ENCODE peak calls at places on chromosomes 7 and 10, in ten cellular contexts. G is GM23248, C is cardiac fibroblast, X is fibroblast of lung, M is prostate gland, S is skeletal muscle cell, R is brain microvascular endothelial cell, I is mucosa of descending colon, A is heart left ventricle, Y is BJ. L is an unnamed sample.

GRCh38 chr10:98307916-98308315 is 39.9 kb upstream of the LOXL4 start:
- DNase-seq in G (no peak), C (no peak), R (no peak), Y (no peak), M (no peak), A (no peak), S (no peak), I (no peak), X (peak; percentile 63), L (no peak)

GRCh38 chr7:1290262-1291039 is 57.8 kb downstream of the UNCX start:
- DNase-seq in S (no peak), M (peak; percentile 28), I (no peak), Y (no peak), C (peak; percentile 15), R (no peak), A (no peak), X (peak; percentile 16), G (peak; percentile 72), L (peak; percentile 71)

GRCh38 chr7:35465791-35466336 is 212.0 kb upstream of the TBX20 start:
- DNase-seq in R (no peak), I (no peak), M (no peak), A (peak; percentile 79), G (no peak), Y (no peak), C (no peak), X (no peak), S (no peak), L (no peak)

GRCh38 chr10:59859570-59859969 is 46.8 kb downstream of the CCDC6 start:
- DNase-seq in M (no peak), R (no peak), I (no peak), G (no peak), Y (no peak), S (no peak), C (no peak), X (no peak), A (no peak), L (no peak)

GRCh38 chr7:148911626-148912025 is 27.5 kb upstream of the EZH2 start:
- DNase-seq in S (no peak), I (no peak), G (no peak), Y (no peak), M (no peak), C (no peak), R (no peak), X (no peak), A (no peak), L (no peak)

GRCh38 chr10:35585903-35586535 is 19.1 kb upstream of the GJD4 start:
- DNase-seq in I (no peak), Y (no peak), M (no peak), G (no peak), X (no peak), S (no peak), A (no peak), C (no peak), R (no peak), L (no peak)

GRCh38 chr7:45196374-45196773 is 38.8 kb downstream of the RAMP3 start:
- DNase-seq in G (no peak), R (no peak), S (no peak), A (no peak), X (no peak), C (no peak), Y (no peak), M (no peak), I (no peak), L (peak; percentile 13)

GRCh38 chr10:986881-987634 is 1.2 kb upstream of the GTPBP4 start:
- DNase-seq in G (peak; percentile 81), Y (peak; percentile 81), X (peak; percentile 93), M (no peak), S (peak; percentile 31), C (peak; percentile 82), R (peak; percentile 58), A (no peak), I (no peak), L (no peak)

GRCh38 chr10:72059843-72060822 is 28.2 kb downstream of the SPOCK2 start:
- DNase-seq in C (no peak), A (no peak), G (no peak), Y (no peak), I (no peak), M (no peak), S (no peak), X (no peak), R (no peak), L (no peak)

GRCh38 chr7:22442887-22443369 is 57.1 kb downstream of the STEAP1B start:
- DNase-seq in A (no peak), I (peak; percentile 16), M (no peak), S (no peak), X (no peak), R (no peak), G (no peak), C (no peak), Y (no peak), L (no peak)

GRCh38 chr7:28346972-28347371 is 65.3 kb upstream of the CREB5 start:
- DNase-seq in C (no peak), R (no peak), I (no peak), A (no peak), M (no peak), S (no peak), Y (no peak), G (peak; percentile 44), X (no peak), L (no peak)

GRCh38 chr7:64946772-64947171 is 43.7 kb downstream of the ZNF273 start:
- DNase-seq in A (no peak), Y (no peak), I (peak; percentile 9), R (no peak), G (peak; percentile 15), X (peak; percentile 4), S (no peak), C (no peak), M (no peak), L (no peak)

GRCh38 chr7:29854257-29854938 is 48.1 kb downstream of the WIPF3 start:
- DNase-seq in R (no peak), Y (no peak), G (peak; percentile 46), C (peak; percentile 22), X (peak; percentile 49), M (no peak), S (no peak), A (no peak), I (no peak), L (no peak)

GRCh38 chr10:132420469-132421376 is 23.7 kb downstream of the PWWP2B start:
- DNase-seq in M (no peak), A (no peak), G (peak; percentile 20), I (no peak), R (no peak), Y (no peak), X (no peak), S (no peak), C (no peak), L (peak; percentile 91)

GRCh38 chr10:51203359-51203758 is 129.1 kb downstream of the PRKG1 start:
- DNase-seq in C (no peak), S (no peak), I (no peak), Y (no peak), X (no peak), M (no peak), A (no peak), G (no peak), R (no peak), L (no peak)
- H3K4me3 ChIP-seq in C (no peak overlapping the region), S (no peak overlapping the region), I (no peak overlapping the region), Y (no peak overlapping the region), X (no peak overlapping the region), M (no peak overlapping the region), A (no peak overlapping the region), G (no peak overlapping the region), R (no peak overlapping the region), L (no peak overlapping the region)

GRCh38 chr7:105831824-105832535 is 44.4 kb downstream of the ATXN7L1 start:
- DNase-seq in M (no peak), S (no peak), X (no peak), Y (no peak), A (no peak), I (no peak), G (no peak), C (peak; percentile 36), R (no peak), L (no peak)

GRCh38 chr7:105828141-105828540 is 48.3 kb downstream of the ATXN7L1 start:
- DNase-seq in X (no peak), S (no peak), I (no peak), G (no peak), A (no peak), C (no peak), Y (no peak), R (no peak), M (no peak), L (no peak)

GRCh38 chr7:105827106-105827870 is 49.1 kb downstream of the ATXN7L1 start:
- DNase-seq in M (no peak), S (no peak), Y (no peak), C (peak; percentile 43), I (no peak), A (no peak), R (no peak), X (no peak), G (no peak), L (no peak)

GRCh38 chr7:105830405-105831218 is 45.8 kb downstream of the ATXN7L1 start:
- DNase-seq in S (peak; percentile 86), C (peak; percentile 96), I (no peak), X (peak; percentile 98), Y (peak; percentile 97), R (peak; percentile 95), A (no peak), M (peak; percentile 30), G (peak; percentile 95), L (no peak)

GRCh38 chr7:105829681-105830322 is 46.6 kb downstream of the ATXN7L1 start:
- DNase-seq in C (peak; percentile 28), M (no peak), Y (no peak), G (peak; percentile 49), A (no peak), S (no peak), X (no peak), R (no peak), I (no peak), L (no peak)
- H3K4me3 ChIP-seq in C (no peak overlapping the region), M (no peak overlapping the region), Y (no peak overlapping the region), G (no peak overlapping the region), A (no peak overlapping the region), S (no peak overlapping the region), X (no peak overlapping the region), R (no peak overlapping the region), I (no peak overlapping the region), L (no peak overlapping the region)

GRCh38 chr7:37832194-37832593 is 16.2 kb upstream of the NME8 start:
- DNase-seq in G (peak; percentile 7), X (peak; percentile 2), S (no peak), I (peak; percentile 60), R (peak; percentile 11), M (peak; percentile 25), A (peak; percentile 68), C (peak; percentile 41), Y (no peak), L (peak; percentile 89)

GRCh38 chr7:37833107-37833817 is 15.1 kb upstream of the NME8 start:
- DNase-seq in S (peak; percentile 7), X (peak; percentile 24), R (peak; percentile 1), C (peak; percentile 65), G (peak; percentile 71), Y (no peak), M (peak; percentile 20), A (peak; percentile 20), I (no peak), L (peak; percentile 80)

GRCh38 chr7:37831214-37831613 is 17.2 kb upstream of the NME8 start:
- DNase-seq in Y (no peak), C (no peak), M (no peak), S (no peak), R (no peak), G (no peak), I (no peak), A (no peak), X (no peak), L (no peak)

GRCh38 chr7:37833818-37834146 is 14.6 kb upstream of the NME8 start:
- DNase-seq in X (no peak), C (no peak), G (no peak), Y (no peak), I (no peak), M (no peak), A (no peak), S (no peak), R (no peak), L (no peak)
- H3K4me3 ChIP-seq in X (no peak overlapping the region), C (no peak overlapping the region), G (no peak overlapping the region), Y (no peak overlapping the region), I (no peak overlapping the region), M (no peak overlapping the region), A (peak overlapping the region; percentile 38), S (no peak overlapping the region), R (no peak overlapping the region), L (peak overlapping the region; percentile 21)

GRCh38 chr7:50369408-50370026 is 65.0 kb downstream of the IKZF1 start:
- DNase-seq in A (no peak), M (no peak), X (no peak), Y (no peak), R (no peak), G (peak; percentile 5), C (peak; percentile 29), S (no peak), I (no peak), L (no peak)
- H3K4me3 ChIP-seq in A (no peak overlapping the region), M (no peak overlapping the region), X (no peak overlapping the region), Y (no peak overlapping the region), R (no peak overlapping the region), G (no peak overlapping the region), C (no peak overlapping the region), S (no peak overlapping the region), I (no peak overlapping the region), L (no peak overlapping the region)

L was measured in spleen.